ENCODE peak calls at places on chromosomes 11 and 22, in five cellular contexts. I, U, G, H and E are unnamed samples.

GRCh38 chr11:116073854-116074837 is 569.9 kb upstream of the CADM1 start:
- DNase-seq in I (no peak), U (no peak), G (no peak), H (no peak), E (no peak)

GRCh38 chr22:43053176-43053575 is 36.0 kb downstream of the TTLL1 start:
- DNase-seq in I (no peak), U (no peak), G (no peak), H (no peak), E (no peak)

GRCh38 chr22:31346733-31347250 is 646 bp upstream of the PATZ1 start:
- DNase-seq in I (peak), U (no peak), G (peak), H (peak), E (peak)

GRCh38 chr11:33457948-33458347 is 200.8 kb downstream of the HIPK3 start:
- DNase-seq in I (no peak), U (no peak), G (no peak), H (no peak), E (no peak)

GRCh38 chr11:70508231-70508480 is 109.8 kb downstream of the CTTN start:
- DNase-seq in I (no peak), U (no peak), G (no peak), H (no peak), E (no peak)

GRCh38 chr11:30914143-30914762 is 328.1 kb upstream of the MPPED2 start:
- DNase-seq in I (peak), U (no peak), G (peak), H (peak), E (peak)

GRCh38 chr11:96263361-96263763 is 79.6 kb downstream of the MAML2 start:
- DNase-seq in I (no peak), U (no peak), G (no peak), H (no peak), E (no peak)

GRCh38 chr11:122459064-122459463 is 196.5 kb upstream of the UBASH3B start:
- DNase-seq in I (no peak), U (no peak), G (no peak), H (no peak), E (no peak)

GRCh38 chr11:64334764-64335741 is 5.0 kb upstream of the CCDC88B start:
- DNase-seq in I (no peak), U (peak), G (peak), H (no peak), E (no peak)

GRCh38 chr22:39955675-39956074 is 4.5 kb upstream of the TMA7B start:
- DNase-seq in I (no peak), U (no peak), G (no peak), H (no peak), E (no peak)

GRCh38 chr22:44107341-44107740 is 73.4 kb upstream of the PARVG start:
- DNase-seq in I (no peak), U (no peak), G (no peak), H (peak), E (no peak)

GRCh38 chr11:40797981-40798380 is 661.5 kb downstream of the LRRC4C start:
- DNase-seq in I (no peak), U (no peak), G (no peak), H (no peak), E (no peak)

GRCh38 chr22:38163844-38164577 is 17.6 kb downstream of the PLA2G6 start:
- DNase-seq in I (no peak), U (no peak), G (no peak), H (no peak), E (no peak)

GRCh38 chr11:66607126-66607834 is 9.2 kb upstream of the RBM14 start:
- DNase-seq in I (peak), U (no peak), G (peak), H (peak), E (no peak)

GRCh38 chr11:64659417-64660144 is 63.4 kb downstream of the NRXN2 start:
- DNase-seq in I (no peak), U (peak), G (no peak), H (no peak), E (peak)

GRCh38 chr11:102709211-102709980 is 3.8 kb upstream of the MMP27 start:
- DNase-seq in I (no peak), U (no peak), G (no peak), H (no peak), E (no peak)

GRCh38 chr22:38751422-38752346 is 4.1 kb downstream of the SUN2 start:
- DNase-seq in I (no peak), U (peak), G (peak), H (peak), E (no peak)

GRCh38 chr11:128886401-128887119 is 4.6 kb upstream of the KCNJ5 start:
- DNase-seq in I (no peak), U (no peak), G (no peak), H (no peak), E (no peak)

GRCh38 chr22:19900707-19901436 is 40.7 kb upstream of the COMT start:
- DNase-seq in I (no peak), U (no peak), G (no peak), H (peak), E (no peak)

GRCh38 chr11:65586676-65587075 is 8.9 kb downstream of the KCNK7 start:
- DNase-seq in I (no peak), U (no peak), G (no peak), H (no peak), E (no peak)

GRCh38 chr11:16091862-16092261 is 264.5 kb downstream of the SOX6 start:
- DNase-seq in I (no peak), U (no peak), G (no peak), H (no peak), E (no peak)

GRCh38 chr11:34732831-34733230 is 111.9 kb downstream of the EHF start:
- DNase-seq in I (no peak), U (no peak), G (no peak), H (no peak), E (no peak)
- TF ChIP-seq CTCF in I (no peak), U (no peak), G (no peak), H (no peak), E (no peak)

GRCh38 chr11:47961383-47961782 is 19.0 kb upstream of the PTPRJ start:
- DNase-seq in I (no peak), U (no peak), G (no peak), H (no peak), E (no peak)
- TF ChIP-seq CTCF in I (no peak), U (no peak), G (no peak), H (no peak), E (no peak)

DNA sequence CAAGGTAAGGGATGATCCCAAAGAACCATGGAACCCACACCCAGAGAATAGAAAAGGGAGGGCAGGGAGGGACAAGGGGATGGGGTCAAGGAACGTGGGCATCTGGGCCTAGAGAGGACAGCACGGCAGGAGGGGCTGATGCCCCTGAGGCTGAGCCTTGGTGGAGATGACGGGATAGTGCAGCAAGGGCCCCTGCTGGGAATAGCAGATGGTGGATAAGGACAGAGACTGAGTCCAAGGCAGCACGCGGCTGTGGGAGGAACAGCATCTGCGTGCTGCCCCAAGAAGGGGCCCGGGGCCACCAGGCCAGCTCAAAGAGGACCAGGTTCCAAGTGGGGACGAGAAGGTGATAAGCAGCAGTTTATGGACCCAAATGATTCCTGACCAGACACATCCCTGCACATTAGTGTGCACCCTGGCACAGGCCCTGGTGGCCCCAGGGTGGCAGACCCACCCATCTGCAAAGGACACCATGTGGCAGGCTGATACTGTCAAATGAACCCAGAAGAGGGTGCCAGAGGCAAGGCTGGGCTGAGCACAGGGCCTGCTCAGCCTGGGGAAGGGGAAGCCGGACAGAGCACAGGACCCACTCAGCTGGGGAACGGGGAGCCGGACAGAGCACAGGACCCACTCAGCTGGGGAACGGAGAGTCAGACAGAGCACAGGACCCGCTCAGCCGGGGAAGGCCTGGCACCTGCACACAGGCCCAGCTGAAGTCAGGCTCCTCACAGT is 12.8 kb upstream of the TESMIN start:
- DNase-seq in I (no peak), U (no peak), G (no peak), H (no peak), E (no peak)
- TF ChIP-seq CTCF in I (no peak), U (no peak), G (no peak), H (no peak), E (peak)

DNA sequence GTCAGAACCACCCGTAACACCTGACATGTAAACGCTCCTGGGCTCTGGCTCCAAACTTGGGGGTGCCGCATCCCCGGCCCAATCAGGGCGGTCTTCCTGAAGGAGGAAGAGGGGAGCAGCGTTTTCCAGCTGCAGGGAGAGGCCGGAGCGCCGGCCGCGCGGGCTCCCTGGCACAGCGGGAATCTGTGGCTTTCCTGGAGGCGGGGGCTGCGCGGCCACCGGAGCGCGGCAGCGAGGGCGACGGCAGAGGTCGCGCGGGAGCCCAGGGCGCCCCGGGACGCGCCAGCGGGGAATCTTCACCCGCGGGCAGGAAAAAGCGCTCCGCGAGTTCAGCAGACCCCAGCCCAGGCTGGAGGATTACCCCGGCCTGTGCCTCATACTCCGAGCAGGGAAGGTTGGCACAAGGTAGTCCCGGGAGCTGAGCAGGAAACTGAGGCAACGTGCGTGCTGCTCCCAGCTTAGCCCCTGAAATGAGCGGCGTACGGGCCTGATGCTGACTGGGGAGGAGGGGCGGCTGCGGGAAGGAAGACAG is 600 bp upstream of the ESAM start:
- DNase-seq in I (no peak), U (no peak), G (no peak), H (peak), E (no peak)
- TF ChIP-seq CTCF in I (no peak), U (no peak), G (no peak), H (no peak), E (no peak)

DNA sequence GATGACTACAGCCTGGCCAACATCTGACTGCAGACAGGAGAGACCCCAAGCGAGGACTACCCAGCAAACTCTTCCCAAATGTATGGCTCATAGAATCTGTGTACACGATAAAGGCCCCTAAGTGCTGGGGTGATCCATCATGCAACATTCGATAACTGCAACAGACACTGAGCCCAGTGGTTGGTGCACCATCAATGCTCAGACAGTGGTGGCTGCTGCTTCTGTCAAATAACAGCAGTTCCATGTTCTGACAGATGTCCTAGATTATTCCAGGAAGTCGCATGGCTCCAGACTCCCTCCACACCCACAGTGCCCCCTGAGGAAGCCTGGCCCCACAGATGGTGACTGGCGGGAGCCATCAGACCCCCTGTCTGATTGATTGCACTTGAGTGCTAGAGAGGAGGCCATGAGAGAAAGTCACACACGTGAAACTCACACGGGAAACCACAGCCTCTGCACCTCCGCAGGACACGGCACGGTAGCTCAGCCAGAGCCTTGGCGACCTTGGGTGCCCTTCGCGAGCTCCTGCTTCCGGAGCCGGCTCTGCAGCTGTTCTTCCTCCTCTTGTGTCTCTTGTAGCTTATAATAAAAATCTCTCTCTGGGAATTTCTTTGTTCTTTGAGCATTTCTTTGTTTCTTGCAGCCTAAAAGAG is 1156.0 kb downstream of the TBC1D22A start:
- DNase-seq in I (no peak), U (no peak), G (no peak), H (no peak), E (no peak)
- TF ChIP-seq CTCF in I (no peak), U (no peak), G (no peak), H (no peak), E (no peak)